ENCODE peak calls at places on chromosomes 13 and 19, in four cellular contexts. A, S, Z and W are unnamed samples.
A peak's percentile ranks its signal among the peaks of the same experiment; 100 is the strongest.

GRCh38 chr13:21676611-21677021 is 5.7 kb downstream of the FGF9 start:
- DNase-seq in A (no peak), S (no peak), Z (no peak), W (no peak)

GRCh38 chr13:35964764-35965163 is 166.4 kb downstream of the DCLK1 start:
- DNase-seq in S (peak; percentile 87), Z (no peak), A (peak; percentile 16), W (peak; percentile 94)

GRCh38 chr13:111330211-111330610 is 9.8 kb downstream of the TEX29 start:
- DNase-seq in S (peak; percentile 27), A (no peak), Z (no peak), W (no peak)

GRCh38 chr13:91652389-91652788 is 254.0 kb downstream of the GPC5 start:
- DNase-seq in A (peak; percentile 23), Z (no peak), S (no peak), W (no peak)

GRCh38 chr19:45591004-45591637 is 6.5 kb upstream of the OPA3 start:
- DNase-seq in Z (peak; percentile 58), S (peak; percentile 39), A (no peak), W (peak; percentile 33)

GRCh38 chr13:113114511-113115362 is 7.9 kb upstream of the F10 start:
- DNase-seq in A (no peak), Z (no peak), S (no peak), W (no peak)

GRCh38 chr19:31127132-31127967 is 221.9 kb downstream of the TSHZ3 start:
- DNase-seq in S (peak; percentile 89), Z (no peak), A (peak; percentile 73), W (peak; percentile 97)

GRCh38 chr19:17107546-17108452 is 32.2 kb downstream of the MYO9B start:
- DNase-seq in A (peak; percentile 96), S (peak; percentile 98), Z (peak; percentile 92), W (peak; percentile 89)

GRCh38 chr13:25227690-25228089 is 55.6 kb upstream of the AMER2 start:
- DNase-seq in A (no peak), S (no peak), Z (no peak), W (no peak)

GRCh38 chr19:33374406-33374703 is 846 bp downstream of the CEBPG start:
- DNase-seq in S (no peak), Z (peak; percentile 56), A (peak; percentile 34), W (peak; percentile 47)

GRCh38 chr13:75365724-75366173 is 116.2 kb downstream of the TBC1D4 start:
- DNase-seq in Z (no peak), A (peak; percentile 84), S (peak; percentile 83), W (peak; percentile 72)

GRCh38 chr13:101452519-101453485 is at the start of gene ITGBL1:
- DNase-seq in S (peak; percentile 68), Z (peak; percentile 61), A (no peak), W (peak; percentile 64)

GRCh38 chr13:71605744-71606143 is 261.3 kb downstream of the DACH1 start:
- DNase-seq in S (no peak), A (no peak), Z (no peak), W (no peak)

GRCh38 chr13:40982772-40983171 is 36.3 kb downstream of the ELF1 start:
- DNase-seq in A (peak; percentile 72), Z (no peak), S (peak; percentile 51), W (peak; percentile 87)

GRCh38 chr13:98293103-98293502 is 116.0 kb upstream of the RNF113B start:
- DNase-seq in S (no peak), Z (no peak), A (no peak), W (no peak)

GRCh38 chr13:95197548-95197947 is 103.7 kb downstream of the ABCC4 start:
- DNase-seq in Z (no peak), A (no peak), S (no peak), W (no peak)

GRCh38 chr19:1154731-1155351 is 19.2 kb downstream of the SBNO2 start:
- DNase-seq in A (peak; percentile 78), S (peak; percentile 87), Z (peak; percentile 96), W (peak; percentile 93)

GRCh38 chr13:28568286-28568685 is 73.4 kb upstream of the FLT1 start:
- DNase-seq in Z (peak; percentile 77), S (no peak), A (no peak), W (peak; percentile 43)

GRCh38 chr13:44471686-44472085 is 98.1 kb downstream of the SERP2 start:
- DNase-seq in S (peak; percentile 31), A (peak; percentile 48), Z (no peak), W (peak; percentile 73)

GRCh38 chr19:29551774-29552173 is 26.0 kb downstream of the VSTM2B start:
- DNase-seq in S (no peak), Z (no peak), A (no peak), W (no peak)

GRCh38 chr19:45211751-45212381 is 33.3 kb downstream of the BLOC1S3 start:
- DNase-seq in A (no peak), Z (peak; percentile 58), S (no peak), W (peak; percentile 7)

DNA sequence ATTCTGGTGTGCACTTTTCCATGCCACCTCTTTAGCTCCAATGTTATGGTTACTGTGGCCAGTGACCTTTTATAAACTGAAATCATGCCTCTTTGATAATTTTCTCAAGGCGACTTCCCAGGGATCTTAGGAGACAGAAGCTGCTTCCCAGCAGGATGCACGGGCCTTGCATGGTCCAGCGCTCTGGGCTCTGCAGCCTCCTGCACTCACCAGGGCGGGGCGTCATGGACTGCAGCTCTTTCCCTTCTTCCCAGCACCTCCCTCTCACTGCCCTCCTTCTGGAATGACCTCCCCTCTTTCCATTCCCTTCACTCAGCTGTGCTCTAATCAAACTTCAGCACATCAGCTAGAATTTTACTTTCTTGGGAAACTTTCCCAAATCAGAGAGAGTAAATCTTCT is 318.3 kb downstream of the IRS2 start:
- DNase-seq in Z (no peak), A (no peak), S (no peak), W (no peak)
- TF ChIP-seq CTCF in Z (no peak), A (no peak), S (no peak), W (no peak)

GRCh38 chr13:51935326-51936171 is 73.8 kb downstream of the CCDC70 start:
- DNase-seq in S (peak; percentile 4), A (peak; percentile 20), Z (no peak), W (peak; percentile 9)
- TF ChIP-seq CTCF in S (peak; percentile 24), A (peak; percentile 68), Z (peak; percentile 16), W (peak; percentile 42)

GRCh38 chr19:3386447-3387234 is 20.3 kb downstream of the NFIC start:
- DNase-seq in Z (peak; percentile 68), S (no peak), A (no peak), W (no peak)
- TF ChIP-seq CTCF in Z (no peak), S (no peak), A (no peak), W (no peak)

DNA sequence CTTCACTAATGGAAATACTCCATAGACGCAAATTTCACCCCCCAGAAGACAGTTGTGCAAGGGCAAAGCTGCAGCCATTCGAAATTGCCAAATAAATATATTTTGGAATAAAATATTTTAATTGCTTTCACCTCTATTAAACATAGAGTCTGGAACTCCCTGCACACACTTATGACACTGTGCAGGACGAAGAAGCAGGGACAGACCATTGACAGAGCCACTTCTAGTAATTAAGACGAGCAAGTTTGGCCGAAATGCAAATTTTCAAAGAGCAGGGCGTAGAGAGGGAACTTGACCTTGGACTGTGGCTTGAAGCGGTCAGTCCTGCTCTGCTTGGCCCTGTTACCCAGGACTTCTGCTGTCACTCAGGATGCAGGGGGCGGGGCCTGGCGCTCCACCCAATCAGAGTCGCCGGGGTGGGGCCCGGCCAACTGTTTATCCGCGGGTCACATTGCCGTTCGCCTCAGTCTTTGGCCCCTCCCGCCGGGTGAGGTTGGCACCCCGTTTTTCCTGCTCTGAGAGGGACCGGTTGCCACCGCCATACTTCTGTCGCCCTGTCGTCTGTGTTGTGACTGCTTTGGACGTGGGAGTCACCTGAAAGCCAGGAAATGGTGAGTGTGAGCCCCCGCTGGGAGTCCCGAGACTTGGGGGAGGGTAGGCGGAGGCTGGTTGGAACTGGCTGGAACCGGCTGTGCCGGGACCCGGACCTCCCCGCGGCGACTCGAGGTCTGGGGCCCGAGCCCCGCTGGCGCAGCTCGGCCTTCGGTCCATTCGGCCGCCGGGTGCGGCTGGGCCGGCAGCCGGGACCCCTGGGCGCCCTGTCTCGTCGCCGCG is at the start of gene ZNF844:
- DNase-seq in S (peak; percentile 83), A (peak; percentile 56), Z (peak; percentile 97), W (peak; percentile 93)
- TF ChIP-seq CTCF in S (no peak), A (no peak), Z (no peak), W (no peak)

GRCh38 chr19:46783670-46784069 is 4.7 kb downstream of the SLC1A5 start:
- DNase-seq in S (no peak), A (no peak), Z (no peak), W (no peak)

GRCh38 chr19:46782355-46783019 is 5.9 kb downstream of the SLC1A5 start:
- DNase-seq in Z (no peak), A (no peak), S (no peak), W (no peak)

GRCh38 chr19:46785054-46785979 is 3.1 kb downstream of the SLC1A5 start:
- DNase-seq in Z (no peak), S (peak; percentile 16), A (no peak), W (peak; percentile 9)

GRCh38 chr19:46785980-46786235 is 2.5 kb downstream of the SLC1A5 start:
- DNase-seq in S (no peak), Z (no peak), A (no peak), W (no peak)

DNA sequence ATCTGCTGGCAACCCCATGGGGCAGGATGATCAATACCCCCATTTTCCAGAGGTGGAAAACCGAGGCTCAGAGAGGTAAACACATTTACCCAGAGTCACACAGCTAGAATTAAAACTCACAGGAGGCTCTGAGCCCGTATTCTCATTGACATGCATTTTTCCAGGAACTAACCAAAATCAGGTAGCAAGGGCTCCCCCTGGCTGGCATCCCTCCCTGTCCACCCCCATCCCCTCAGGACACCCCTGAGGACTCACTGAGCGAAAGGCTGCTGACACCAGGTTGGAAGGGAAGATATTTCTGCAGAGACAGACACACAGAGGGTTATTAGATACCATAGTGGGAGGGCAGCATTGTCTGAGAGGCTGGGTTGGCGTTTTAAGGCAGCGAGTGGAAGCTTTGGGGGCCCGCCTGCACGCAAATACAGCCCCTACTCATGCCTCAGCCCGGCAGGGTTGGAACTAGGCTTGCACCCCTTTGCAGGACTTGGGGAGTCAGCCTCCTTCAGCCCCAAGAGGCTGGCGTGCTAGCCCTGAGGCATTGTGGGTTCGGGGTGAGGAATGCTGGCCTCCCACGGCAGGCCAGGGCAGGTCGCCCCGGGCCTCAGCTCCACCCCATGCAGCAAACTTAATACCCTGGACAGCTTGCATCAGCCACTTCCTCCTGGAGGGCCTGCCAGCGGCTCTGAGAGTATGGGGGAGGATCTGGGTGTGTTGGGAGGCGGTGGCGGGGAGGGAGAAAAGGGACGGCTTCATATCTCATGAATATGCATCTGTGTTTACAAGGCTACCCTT is 3.9 kb downstream of the SLC1A5 start:
- DNase-seq in S (peak; percentile 86), Z (peak; percentile 81), A (peak; percentile 89), W (peak; percentile 93)
- TF ChIP-seq CTCF in S (peak; percentile 33), Z (no peak), A (peak; percentile 22), W (peak; percentile 64)

GRCh38 chr19:4386038-4386782 is 14.1 kb downstream of the SH3GL1 start:
- DNase-seq in Z (peak; percentile 44), S (peak; percentile 52), A (no peak), W (no peak)
- TF ChIP-seq CTCF in Z (no peak), S (peak; percentile 49), A (no peak), W (peak; percentile 33)